ENCODE peak calls at places on chromosomes 2 and 18, in eight cellular contexts. One of them, this sample, is unnamed.
A peak's percentile ranks its signal among the peaks of the same experiment; 100 is the strongest.

GRCh38 chr2:238898534-238899281 is 50.8 kb downstream of the TWIST2 start:
- DNase-seq in adrenal gland: no peak
- DNase-seq in body of pancreas: no peak
- DNase-seq in psoas muscle: peak; percentile 35
- DNase-seq in stomach: no peak
- DNase-seq in thoracic aorta: no peak
- DNase-seq in OCI-LY7: no peak
- DNase-seq in GM12878: no peak
- DNase-seq in this sample: no peak

GRCh38 chr2:175373001-175373727 is 191.7 kb upstream of the ATP5MC3 start:
- DNase-seq in adrenal gland: peak; percentile 50
- DNase-seq in body of pancreas: no peak
- DNase-seq in psoas muscle: no peak
- DNase-seq in stomach: no peak
- DNase-seq in thoracic aorta: no peak
- DNase-seq in OCI-LY7: no peak
- DNase-seq in GM12878: no peak
- DNase-seq in this sample: no peak

GRCh38 chr2:206198677-206199076 is 39.0 kb downstream of the EEF1B2 start:
- DNase-seq in adrenal gland: no peak
- DNase-seq in body of pancreas: no peak
- DNase-seq in psoas muscle: no peak
- DNase-seq in stomach: no peak
- DNase-seq in thoracic aorta: no peak
- DNase-seq in OCI-LY7: no peak
- DNase-seq in GM12878: no peak
- DNase-seq in this sample: no peak

GRCh38 chr2:179646173-179646762 is 215.1 kb downstream of the ZNF385B start:
- DNase-seq in adrenal gland: no peak
- DNase-seq in body of pancreas: no peak
- DNase-seq in psoas muscle: no peak
- DNase-seq in stomach: no peak
- DNase-seq in thoracic aorta: no peak
- DNase-seq in OCI-LY7: no peak
- DNase-seq in GM12878: no peak
- DNase-seq in this sample: no peak

GRCh38 chr18:73669299-73669698 is 478.3 kb downstream of the FBXO15 start:
- DNase-seq in adrenal gland: no peak
- DNase-seq in body of pancreas: peak; percentile 20
- DNase-seq in psoas muscle: no peak
- DNase-seq in stomach: no peak
- DNase-seq in thoracic aorta: no peak
- DNase-seq in OCI-LY7: no peak
- DNase-seq in GM12878: no peak
- DNase-seq in this sample: no peak

GRCh38 chr2:166384774-166385173 is 9.0 kb upstream of the SCN9A start:
- DNase-seq in adrenal gland: no peak
- DNase-seq in body of pancreas: no peak
- DNase-seq in psoas muscle: no peak
- DNase-seq in stomach: no peak
- DNase-seq in thoracic aorta: no peak
- DNase-seq in OCI-LY7: peak; percentile 34
- DNase-seq in GM12878: no peak
- DNase-seq in this sample: no peak

GRCh38 chr2:223944166-223944703 is 900 bp downstream of the WDFY1 start:
- DNase-seq in adrenal gland: peak; percentile 62
- DNase-seq in body of pancreas: peak; percentile 40
- DNase-seq in psoas muscle: peak; percentile 59
- DNase-seq in stomach: peak; percentile 41
- DNase-seq in thoracic aorta: no peak
- DNase-seq in OCI-LY7: no peak
- DNase-seq in GM12878: no peak
- DNase-seq in this sample: peak; percentile 26

GRCh38 chr18:27712066-27712465 is 464.9 kb downstream of the CDH2 start:
- DNase-seq in adrenal gland: no peak
- DNase-seq in body of pancreas: no peak
- DNase-seq in psoas muscle: no peak
- DNase-seq in stomach: no peak
- DNase-seq in thoracic aorta: no peak
- DNase-seq in OCI-LY7: no peak
- DNase-seq in GM12878: no peak
- DNase-seq in this sample: no peak

GRCh38 chr2:150125708-150126107 is 361.8 kb downstream of the RND3 start:
- DNase-seq in adrenal gland: no peak
- DNase-seq in body of pancreas: peak; percentile 12
- DNase-seq in psoas muscle: no peak
- DNase-seq in stomach: no peak
- DNase-seq in thoracic aorta: no peak
- DNase-seq in OCI-LY7: no peak
- DNase-seq in GM12878: no peak
- DNase-seq in this sample: no peak

GRCh38 chr2:8892149-8892548 is 54.7 kb upstream of the KIDINS220 start:
- DNase-seq in adrenal gland: no peak
- DNase-seq in body of pancreas: no peak
- DNase-seq in psoas muscle: no peak
- DNase-seq in stomach: no peak
- DNase-seq in thoracic aorta: no peak
- DNase-seq in OCI-LY7: no peak
- DNase-seq in GM12878: no peak
- DNase-seq in this sample: no peak
- H3K4me1 ChIP-seq in adrenal gland: no peaks in the 10 kb centered on the region
- H3K4me1 ChIP-seq in body of pancreas: no peaks in the 10 kb centered on the region
- H3K4me1 ChIP-seq in psoas muscle: no peaks in the 10 kb centered on the region
- H3K4me1 ChIP-seq in stomach: no peaks in the 10 kb centered on the region
- H3K4me1 ChIP-seq in thoracic aorta: no peaks in the 10 kb centered on the region
- H3K4me1 ChIP-seq in OCI-LY7: no peaks in the 10 kb centered on the region
- H3K4me1 ChIP-seq in GM12878: no peaks in the 10 kb centered on the region
- H3K4me1 ChIP-seq in this sample: no peaks in the 10 kb centered on the region

GRCh38 chr2:33478968-33479691 is 2.7 kb downstream of the RASGRP3 start:
- DNase-seq in adrenal gland: no peak
- DNase-seq in body of pancreas: no peak
- DNase-seq in psoas muscle: no peak
- DNase-seq in stomach: no peak
- DNase-seq in thoracic aorta: no peak
- DNase-seq in OCI-LY7: no peak
- DNase-seq in GM12878: no peak
- DNase-seq in this sample: no peak
- H3K4me3 ChIP-seq in adrenal gland: no peak overlapping the region
- H3K4me3 ChIP-seq in body of pancreas: no peak overlapping the region
- H3K4me3 ChIP-seq in psoas muscle: no peak overlapping the region
- H3K4me3 ChIP-seq in stomach: no peak overlapping the region
- H3K4me3 ChIP-seq in thoracic aorta: no peak overlapping the region
- H3K4me3 ChIP-seq in OCI-LY7: no peak overlapping the region
- H3K4me3 ChIP-seq in GM12878: peak overlapping the region; percentile 91
- H3K4me3 ChIP-seq in this sample: peak overlapping the region; percentile 72

GRCh38 chr2:208415255-208415654 is 8.7 kb downstream of the PTH2R start:
- DNase-seq in adrenal gland: no peak
- DNase-seq in body of pancreas: no peak
- DNase-seq in psoas muscle: no peak
- DNase-seq in stomach: no peak
- DNase-seq in thoracic aorta: no peak
- DNase-seq in OCI-LY7: no peak
- DNase-seq in GM12878: no peak
- DNase-seq in this sample: no peak

GRCh38 chr2:208415897-208416296 is 9.3 kb downstream of the PTH2R start:
- DNase-seq in adrenal gland: no peak
- DNase-seq in body of pancreas: no peak
- DNase-seq in psoas muscle: no peak
- DNase-seq in stomach: no peak
- DNase-seq in thoracic aorta: no peak
- DNase-seq in OCI-LY7: no peak
- DNase-seq in GM12878: peak; percentile 2
- DNase-seq in this sample: no peak

GRCh38 chr2:208413931-208414330 is 7.3 kb downstream of the PTH2R start:
- DNase-seq in adrenal gland: no peak
- DNase-seq in body of pancreas: no peak
- DNase-seq in psoas muscle: no peak
- DNase-seq in stomach: no peak
- DNase-seq in thoracic aorta: no peak
- DNase-seq in OCI-LY7: no peak
- DNase-seq in GM12878: no peak
- DNase-seq in this sample: no peak
- TF ChIP-seq CTCF in adrenal gland: no peak
- TF ChIP-seq CTCF in body of pancreas: no peak
- TF ChIP-seq CTCF in psoas muscle: no peak
- TF ChIP-seq CTCF in stomach: no peak
- TF ChIP-seq CTCF in thoracic aorta: no peak
- TF ChIP-seq CTCF in OCI-LY7: no peak
- TF ChIP-seq CTCF in GM12878: no peak
- TF ChIP-seq CTCF in this sample: no peak

DNA sequence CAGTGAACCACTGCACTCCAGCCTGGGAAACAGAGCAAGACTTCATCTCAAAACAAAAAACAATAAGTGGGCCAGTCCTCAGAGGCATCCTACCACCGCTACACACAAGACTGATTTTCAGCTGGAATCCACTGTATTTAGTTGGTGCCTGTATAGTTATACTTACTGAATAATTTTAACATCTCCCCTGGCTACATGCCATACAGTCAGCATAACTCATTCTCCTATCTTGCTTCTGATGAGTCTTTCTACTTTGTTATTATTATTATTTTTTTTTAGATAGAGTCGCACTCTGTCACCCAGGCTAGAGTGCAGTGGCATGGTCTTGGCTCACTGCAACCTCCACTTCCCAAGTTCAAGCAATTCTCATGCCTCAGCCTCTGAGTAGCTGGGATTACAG is 19.9 kb upstream of the CAB39 start:
- DNase-seq in adrenal gland: no peak
- DNase-seq in body of pancreas: no peak
- DNase-seq in psoas muscle: no peak
- DNase-seq in stomach: no peak
- DNase-seq in thoracic aorta: no peak
- DNase-seq in OCI-LY7: no peak
- DNase-seq in GM12878: no peak
- DNase-seq in this sample: no peak
- H3K4me1 ChIP-seq in adrenal gland: no peaks in the 10 kb centered on the region
- H3K4me1 ChIP-seq in body of pancreas: no peaks in the 10 kb centered on the region
- H3K4me1 ChIP-seq in psoas muscle: peaks cover 18% of the 10 kb centered on the region
- H3K4me1 ChIP-seq in stomach: no peaks in the 10 kb centered on the region
- H3K4me1 ChIP-seq in thoracic aorta: no peaks in the 10 kb centered on the region
- H3K4me1 ChIP-seq in OCI-LY7: no peaks in the 10 kb centered on the region
- H3K4me1 ChIP-seq in GM12878: peaks cover 3% of the 10 kb centered on the region
- H3K4me1 ChIP-seq in this sample: no peaks in the 10 kb centered on the region

GRCh38 chr2:26241928-26242436 is 2.5 kb downstream of the HADHA start:
- DNase-seq in adrenal gland: no peak
- DNase-seq in body of pancreas: no peak
- DNase-seq in psoas muscle: no peak
- DNase-seq in stomach: no peak
- DNase-seq in thoracic aorta: no peak
- DNase-seq in OCI-LY7: no peak
- DNase-seq in GM12878: no peak
- DNase-seq in this sample: no peak
- H3K4me3 ChIP-seq in adrenal gland: no peak overlapping the region
- H3K4me3 ChIP-seq in body of pancreas: no peak overlapping the region
- H3K4me3 ChIP-seq in psoas muscle: peak overlapping the region; percentile 79
- H3K4me3 ChIP-seq in stomach: no peak overlapping the region
- H3K4me3 ChIP-seq in thoracic aorta: no peak overlapping the region
- H3K4me3 ChIP-seq in OCI-LY7: peak overlapping the region; percentile 93
- H3K4me3 ChIP-seq in GM12878: peak overlapping the region; percentile 15
- H3K4me3 ChIP-seq in this sample: no peak overlapping the region

GRCh38 chr2:148813603-148814065 is 61.4 kb upstream of the KIF5C start:
- DNase-seq in adrenal gland: no peak
- DNase-seq in body of pancreas: no peak
- DNase-seq in psoas muscle: no peak
- DNase-seq in stomach: peak; percentile 28
- DNase-seq in thoracic aorta: no peak
- DNase-seq in OCI-LY7: peak; percentile 52
- DNase-seq in GM12878: peak; percentile 76
- DNase-seq in this sample: no peak
- TF ChIP-seq CTCF in adrenal gland: no peak
- TF ChIP-seq CTCF in body of pancreas: no peak
- TF ChIP-seq CTCF in psoas muscle: no peak
- TF ChIP-seq CTCF in stomach: no peak
- TF ChIP-seq CTCF in thoracic aorta: no peak
- TF ChIP-seq CTCF in OCI-LY7: peak; percentile 67
- TF ChIP-seq CTCF in GM12878: peak; percentile 27
- TF ChIP-seq CTCF in this sample: no peak

GRCh38 chr2:776038-776437 is 98.8 kb upstream of the TMEM18 start:
- DNase-seq in adrenal gland: no peak
- DNase-seq in body of pancreas: no peak
- DNase-seq in psoas muscle: no peak
- DNase-seq in stomach: no peak
- DNase-seq in thoracic aorta: no peak
- DNase-seq in OCI-LY7: no peak
- DNase-seq in GM12878: no peak
- DNase-seq in this sample: no peak
- H3K4me1 ChIP-seq in adrenal gland: no peaks in the 10 kb centered on the region
- H3K4me1 ChIP-seq in body of pancreas: no peaks in the 10 kb centered on the region
- H3K4me1 ChIP-seq in psoas muscle: no peaks in the 10 kb centered on the region
- H3K4me1 ChIP-seq in stomach: no peaks in the 10 kb centered on the region
- H3K4me1 ChIP-seq in thoracic aorta: no peaks in the 10 kb centered on the region
- H3K4me1 ChIP-seq in OCI-LY7: no peaks in the 10 kb centered on the region
- H3K4me1 ChIP-seq in GM12878: no peaks in the 10 kb centered on the region
- H3K4me1 ChIP-seq in this sample: no peaks in the 10 kb centered on the region

GRCh38 chr18:10140928-10141327 is 227.1 kb downstream of the VAPA start:
- DNase-seq in adrenal gland: no peak
- DNase-seq in body of pancreas: peak; percentile 80
- DNase-seq in psoas muscle: no peak
- DNase-seq in stomach: peak; percentile 58
- DNase-seq in thoracic aorta: no peak
- DNase-seq in OCI-LY7: no peak
- DNase-seq in GM12878: no peak
- DNase-seq in this sample: no peak

GRCh38 chr18:10141559-10141958 is 227.7 kb downstream of the VAPA start:
- DNase-seq in adrenal gland: no peak
- DNase-seq in body of pancreas: peak; percentile 37
- DNase-seq in psoas muscle: no peak
- DNase-seq in stomach: no peak
- DNase-seq in thoracic aorta: no peak
- DNase-seq in OCI-LY7: no peak
- DNase-seq in GM12878: no peak
- DNase-seq in this sample: no peak

GRCh38 chr18:10138719-10139118 is 224.9 kb downstream of the VAPA start:
- DNase-seq in adrenal gland: no peak
- DNase-seq in body of pancreas: no peak
- DNase-seq in psoas muscle: no peak
- DNase-seq in stomach: no peak
- DNase-seq in thoracic aorta: no peak
- DNase-seq in OCI-LY7: no peak
- DNase-seq in GM12878: no peak
- DNase-seq in this sample: no peak

GRCh38 chr18:10140461-10140911 is 226.7 kb downstream of the VAPA start:
- DNase-seq in adrenal gland: no peak
- DNase-seq in body of pancreas: no peak
- DNase-seq in psoas muscle: no peak
- DNase-seq in stomach: no peak
- DNase-seq in thoracic aorta: no peak
- DNase-seq in OCI-LY7: no peak
- DNase-seq in GM12878: no peak
- DNase-seq in this sample: no peak

DNA sequence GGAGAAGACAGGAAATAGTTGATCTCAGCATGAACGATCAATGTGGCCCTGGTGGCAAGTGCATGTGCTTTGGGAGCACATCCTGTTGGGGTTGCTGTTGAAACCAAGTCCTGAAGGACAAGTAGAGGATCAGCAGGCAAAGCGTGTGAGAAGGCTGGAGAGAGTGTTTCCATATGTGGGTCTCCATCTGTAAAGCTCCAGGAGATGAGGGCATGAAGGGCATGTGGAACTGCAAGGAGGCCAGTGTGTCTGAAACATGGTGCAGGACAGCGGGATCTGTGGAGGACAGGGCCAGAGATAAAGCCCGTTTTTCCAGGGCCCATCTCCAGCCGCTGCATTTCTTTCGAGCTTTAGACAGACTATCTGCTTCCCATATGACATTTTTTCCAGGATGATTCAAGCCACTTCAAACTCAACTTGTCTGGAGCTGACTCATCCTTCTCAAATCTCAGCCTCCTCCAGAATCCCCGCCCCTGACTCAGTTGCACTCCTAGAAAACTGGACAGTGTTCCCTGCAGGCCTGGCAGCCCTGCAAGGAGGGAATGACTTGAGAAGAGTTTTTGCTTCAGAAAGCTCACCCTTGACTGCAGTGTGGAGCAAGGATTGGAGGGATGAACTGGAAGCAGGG is 226.1 kb downstream of the VAPA start:
- DNase-seq in adrenal gland: no peak
- DNase-seq in body of pancreas: no peak
- DNase-seq in psoas muscle: no peak
- DNase-seq in stomach: no peak
- DNase-seq in thoracic aorta: no peak
- DNase-seq in OCI-LY7: no peak
- DNase-seq in GM12878: no peak
- DNase-seq in this sample: no peak
- H3K4me3 ChIP-seq in adrenal gland: no peak overlapping the region
- H3K4me3 ChIP-seq in body of pancreas: no peak overlapping the region
- H3K4me3 ChIP-seq in psoas muscle: no peak overlapping the region
- H3K4me3 ChIP-seq in stomach: no peak overlapping the region
- H3K4me3 ChIP-seq in thoracic aorta: no peak overlapping the region
- H3K4me3 ChIP-seq in OCI-LY7: no peak overlapping the region
- H3K4me3 ChIP-seq in GM12878: no peak overlapping the region
- H3K4me3 ChIP-seq in this sample: no peak overlapping the region

This sample was measured in tibial nerve.